ENCODE peak calls at places on chromosomes 1 and 21, in four cellular contexts. One of them, this sample, is unnamed.

GRCh38 chr1:218565333-218565732 is 220.2 kb downstream of the TGFB2 start:
- DNase-seq in IMR-90: no peak
- DNase-seq in H1: no peak
- DNase-seq in mesendoderm: no peak
- DNase-seq in this sample: no peak

GRCh38 chr21:21196087-21196486 is 197.9 kb downstream of the NCAM2 start:
- DNase-seq in IMR-90: peak; percentile 39
- DNase-seq in mesendoderm: no peak
- DNase-seq in H1: no peak
- DNase-seq in this sample: no peak

GRCh38 chr1:154474802-154475201 is 27.2 kb upstream of the TDRD10 start:
- DNase-seq in H1: no peak
- DNase-seq in IMR-90: peak; percentile 80
- DNase-seq in mesendoderm: no peak
- DNase-seq in this sample: no peak

GRCh38 chr1:44554706-44555105 is 119.6 kb downstream of the TMEM53 start:
- DNase-seq in IMR-90: no peak
- DNase-seq in H1: no peak
- DNase-seq in mesendoderm: no peak
- DNase-seq in this sample: no peak

GRCh38 chr1:159214149-159214760 is 9.6 kb downstream of the ACKR1 start:
- DNase-seq in IMR-90: peak; percentile 28
- DNase-seq in mesendoderm: peak; percentile 56
- DNase-seq in H1: peak; percentile 65
- DNase-seq in this sample: peak; percentile 55

GRCh38 chr1:210085359-210085758 is 147.2 kb upstream of the SERTAD4 start:
- DNase-seq in mesendoderm: no peak
- DNase-seq in H1: no peak
- DNase-seq in IMR-90: no peak
- DNase-seq in this sample: no peak

GRCh38 chr21:46081022-46081861 is 16.7 kb upstream of the COL6A2 start:
- DNase-seq in H1: no peak
- DNase-seq in IMR-90: no peak
- DNase-seq in mesendoderm: no peak
- DNase-seq in this sample: peak; percentile 27

GRCh38 chr1:174726880-174727585 is 272.7 kb upstream of the CACYBP start:
- DNase-seq in mesendoderm: no peak
- DNase-seq in H1: no peak
- DNase-seq in IMR-90: no peak
- DNase-seq in this sample: no peak

GRCh38 chr1:201705389-201705788 is 123.6 kb upstream of the IPO9 start:
- DNase-seq in mesendoderm: no peak
- DNase-seq in H1: no peak
- DNase-seq in IMR-90: no peak
- DNase-seq in this sample: no peak

GRCh38 chr1:183942933-183943693 is 94.4 kb downstream of the COLGALT2 start:
- DNase-seq in H1: no peak
- DNase-seq in mesendoderm: peak; percentile 19
- DNase-seq in IMR-90: peak; percentile 98
- DNase-seq in this sample: no peak

GRCh38 chr1:222107975-222108374 is 366.1 kb upstream of the DUSP10 start:
- DNase-seq in IMR-90: no peak
- DNase-seq in mesendoderm: no peak
- DNase-seq in H1: no peak
- DNase-seq in this sample: no peak

GRCh38 chr1:22886211-22886610 is 86.5 kb downstream of the LACTBL1 start:
- DNase-seq in H1: no peak
- DNase-seq in mesendoderm: no peak
- DNase-seq in IMR-90: peak; percentile 74
- DNase-seq in this sample: no peak

GRCh38 chr1:102863704-102864103 is 244.6 kb downstream of the COL11A1 start:
- DNase-seq in IMR-90: no peak
- DNase-seq in H1: no peak
- DNase-seq in mesendoderm: no peak
- DNase-seq in this sample: no peak

GRCh38 chr1:211099393-211099792 is 34.6 kb downstream of the KCNH1 start:
- DNase-seq in mesendoderm: no peak
- DNase-seq in H1: no peak
- DNase-seq in IMR-90: no peak
- DNase-seq in this sample: no peak

GRCh38 chr1:108082741-108083562 is 117.2 kb downstream of the SLC25A24 start:
- DNase-seq in IMR-90: no peak
- DNase-seq in mesendoderm: peak; percentile 63
- DNase-seq in H1: no peak
- DNase-seq in this sample: no peak

DNA sequence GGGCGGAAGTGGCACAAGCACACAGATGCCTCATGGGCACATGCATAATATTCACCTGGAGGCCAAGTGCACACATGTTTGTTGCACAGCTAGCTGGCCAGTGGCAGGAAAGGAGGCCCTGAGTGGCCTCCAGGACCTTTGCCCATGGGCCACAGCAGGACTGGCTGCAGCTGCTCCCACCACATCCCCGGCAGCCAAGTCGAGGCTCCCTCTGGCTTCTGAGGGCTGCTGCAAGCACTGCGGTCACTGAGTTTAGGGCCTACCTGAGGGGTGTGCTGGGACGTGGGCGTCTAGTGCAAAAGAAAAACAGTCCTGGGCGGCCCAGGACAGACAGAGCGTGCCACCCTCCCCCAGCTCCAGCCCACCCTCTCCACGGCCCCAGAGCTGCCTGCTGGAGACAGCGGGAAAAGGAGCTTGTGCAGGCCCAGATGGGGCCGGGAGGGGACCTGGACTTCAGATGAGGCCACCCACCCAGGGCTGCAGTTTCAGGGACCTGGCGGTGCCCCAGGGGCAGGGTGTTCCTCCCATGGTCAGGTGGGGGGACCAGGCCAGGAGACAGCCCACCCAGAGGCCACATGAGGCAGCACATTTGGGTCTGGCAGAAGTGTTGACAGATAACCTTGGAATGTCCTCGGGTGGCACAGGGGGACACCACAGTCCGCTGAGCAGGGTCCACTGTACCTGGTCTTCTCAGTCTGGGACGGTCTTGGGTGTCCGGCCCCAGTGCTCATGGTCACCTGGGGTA is 265.8 kb upstream of the VAMP3 start:
- DNase-seq in mesendoderm: no peak
- DNase-seq in IMR-90: no peak
- DNase-seq in H1: no peak
- DNase-seq in this sample: no peak
- H4K5ac ChIP-seq in mesendoderm: no peak overlapping the region
- H4K5ac ChIP-seq in IMR-90: no peak overlapping the region
- H4K5ac ChIP-seq in H1: no peak overlapping the region
- H4K5ac ChIP-seq in this sample: no peak overlapping the region

GRCh38 chr1:241950390-241950789 is 7.2 kb upstream of the BECN2 start:
- DNase-seq in IMR-90: peak; percentile 45
- DNase-seq in H1: no peak
- DNase-seq in mesendoderm: no peak
- DNase-seq in this sample: no peak
- H4K5ac ChIP-seq in IMR-90: no peak overlapping the region
- H4K5ac ChIP-seq in H1: no peak overlapping the region
- H4K5ac ChIP-seq in mesendoderm: no peak overlapping the region
- H4K5ac ChIP-seq in this sample: no peak overlapping the region

GRCh38 chr1:59999746-60000145 is 73.2 kb upstream of the CYP2J2 start:
- DNase-seq in IMR-90: no peak
- DNase-seq in mesendoderm: no peak
- DNase-seq in H1: no peak
- DNase-seq in this sample: no peak
- H4K5ac ChIP-seq in IMR-90: no peak overlapping the region
- H4K5ac ChIP-seq in mesendoderm: no peak overlapping the region
- H4K5ac ChIP-seq in H1: no peak overlapping the region
- H4K5ac ChIP-seq in this sample: no peak overlapping the region

GRCh38 chr1:1528639-1529267 is 11.7 kb downstream of the TMEM240 start:
- DNase-seq in IMR-90: no peak
- DNase-seq in H1: no peak
- DNase-seq in mesendoderm: no peak
- DNase-seq in this sample: no peak

GRCh38 chr1:1531947-1532346 is 8.5 kb downstream of the TMEM240 start:
- DNase-seq in IMR-90: no peak
- DNase-seq in H1: no peak
- DNase-seq in mesendoderm: no peak
- DNase-seq in this sample: no peak

GRCh38 chr1:1529321-1529720 is 11.1 kb downstream of the TMEM240 start:
- DNase-seq in H1: no peak
- DNase-seq in IMR-90: no peak
- DNase-seq in mesendoderm: no peak
- DNase-seq in this sample: no peak

GRCh38 chr1:1529936-1530335 is 10.5 kb downstream of the TMEM240 start:
- DNase-seq in H1: no peak
- DNase-seq in IMR-90: no peak
- DNase-seq in mesendoderm: no peak
- DNase-seq in this sample: no peak

GRCh38 chr1:1527092-1527816 is 13.2 kb downstream of the TMEM240 start:
- DNase-seq in IMR-90: no peak
- DNase-seq in mesendoderm: no peak
- DNase-seq in H1: no peak
- DNase-seq in this sample: no peak
- H4K5ac ChIP-seq in IMR-90: no peak overlapping the region
- H4K5ac ChIP-seq in mesendoderm: no peak overlapping the region
- H4K5ac ChIP-seq in H1: no peak overlapping the region
- H4K5ac ChIP-seq in this sample: no peak overlapping the region

DNA sequence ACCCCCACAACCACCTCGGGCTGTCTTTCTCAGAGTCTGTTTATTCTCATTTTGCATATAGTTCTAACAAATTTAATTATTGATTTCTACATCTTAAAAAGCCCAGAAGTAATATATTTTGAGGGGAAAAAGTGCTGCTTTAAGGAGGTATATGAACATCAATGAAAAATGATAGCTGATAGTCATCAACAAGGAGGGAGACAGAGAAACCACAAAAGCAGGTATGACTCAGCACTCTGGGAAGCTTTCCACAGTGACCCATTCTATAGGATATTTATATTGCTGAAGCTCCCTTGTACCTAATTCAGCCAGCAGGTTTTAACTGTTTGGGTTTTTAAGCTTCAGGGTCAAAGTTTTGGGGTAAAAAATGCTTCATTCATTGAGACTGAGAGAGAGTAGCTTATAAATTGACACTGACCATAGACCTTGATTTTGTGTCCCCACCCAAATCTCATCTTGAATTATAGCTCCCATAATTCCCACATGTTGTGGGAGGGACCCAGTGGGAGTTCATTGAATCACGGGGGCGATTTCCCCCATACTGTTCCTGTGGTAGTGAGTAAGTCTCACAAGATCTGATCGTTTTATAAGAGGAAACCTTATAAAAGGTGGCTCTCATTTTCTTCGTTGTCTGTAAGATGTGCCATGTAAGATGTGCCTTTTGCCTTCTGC is 27.4 kb downstream of the VANGL1 start:
- DNase-seq in mesendoderm: peak; percentile 59
- DNase-seq in H1: no peak
- DNase-seq in IMR-90: peak; percentile 91
- DNase-seq in this sample: no peak
- H4K5ac ChIP-seq in mesendoderm: no peak overlapping the region
- H4K5ac ChIP-seq in H1: no peak overlapping the region
- H4K5ac ChIP-seq in IMR-90: no peak overlapping the region
- H4K5ac ChIP-seq in this sample: no peak overlapping the region

GRCh38 chr1:215581896-215582295 is 14.8 kb downstream of the KCTD3 start:
- DNase-seq in IMR-90: no peak
- DNase-seq in mesendoderm: no peak
- DNase-seq in H1: no peak
- DNase-seq in this sample: no peak
- H4K5ac ChIP-seq in IMR-90: no peak overlapping the region
- H4K5ac ChIP-seq in mesendoderm: no peak overlapping the region
- H4K5ac ChIP-seq in H1: no peak overlapping the region
- H4K5ac ChIP-seq in this sample: no peak overlapping the region

DNA sequence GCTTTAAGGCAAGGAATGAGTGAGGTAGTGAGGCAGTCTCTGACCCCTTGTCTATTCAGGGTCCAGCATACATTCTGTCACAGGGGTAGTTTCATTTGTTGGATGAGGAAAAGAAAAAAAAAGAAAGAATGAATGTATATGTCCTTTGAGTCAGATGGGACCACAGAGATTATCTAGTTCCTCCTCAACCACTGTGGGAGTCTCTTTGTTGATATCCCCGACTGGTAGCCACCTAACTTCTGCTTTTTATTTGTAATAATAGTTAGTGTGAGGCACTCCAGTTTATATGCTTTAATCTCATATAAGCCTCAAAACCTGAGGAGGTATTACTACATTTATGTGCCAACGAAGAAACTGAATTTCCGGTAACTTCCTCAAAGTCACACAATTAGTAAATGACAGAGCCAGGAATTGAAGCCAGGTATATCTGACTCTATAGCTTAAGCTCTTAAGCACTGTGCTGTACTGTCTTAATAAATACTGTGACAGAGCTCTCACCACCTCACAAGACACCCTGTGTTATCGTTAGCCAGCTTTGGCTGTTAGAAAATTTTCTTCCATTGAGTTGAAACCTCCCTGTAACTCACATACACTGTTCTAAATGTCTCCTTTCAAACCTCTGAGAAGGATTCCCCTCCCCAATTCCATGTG is 82.2 kb downstream of the MDM4 start:
- DNase-seq in H1: no peak
- DNase-seq in mesendoderm: no peak
- DNase-seq in IMR-90: no peak
- DNase-seq in this sample: no peak
- H4K5ac ChIP-seq in H1: no peak overlapping the region
- H4K5ac ChIP-seq in mesendoderm: no peak overlapping the region
- H4K5ac ChIP-seq in IMR-90: no peak overlapping the region
- H4K5ac ChIP-seq in this sample: no peak overlapping the region

GRCh38 chr1:111884772-111885443 is 104.6 kb downstream of the KCND3 start:
- DNase-seq in mesendoderm: no peak
- DNase-seq in H1: no peak
- DNase-seq in IMR-90: no peak
- DNase-seq in this sample: no peak

GRCh38 chr1:111880866-111881837 is 108.3 kb downstream of the KCND3 start:
- DNase-seq in IMR-90: no peak
- DNase-seq in mesendoderm: no peak
- DNase-seq in H1: no peak
- DNase-seq in this sample: no peak

GRCh38 chr1:111886741-111887140 is 102.7 kb downstream of the KCND3 start:
- DNase-seq in H1: no peak
- DNase-seq in mesendoderm: no peak
- DNase-seq in IMR-90: no peak
- DNase-seq in this sample: no peak

GRCh38 chr1:111882537-111882936 is 106.9 kb downstream of the KCND3 start:
- DNase-seq in IMR-90: no peak
- DNase-seq in mesendoderm: no peak
- DNase-seq in H1: no peak
- DNase-seq in this sample: no peak

GRCh38 chr1:111882986-111883560 is 106.4 kb downstream of the KCND3 start:
- DNase-seq in IMR-90: peak; percentile 7
- DNase-seq in mesendoderm: no peak
- DNase-seq in H1: no peak
- DNase-seq in this sample: no peak
- H4K5ac ChIP-seq in IMR-90: no peak overlapping the region
- H4K5ac ChIP-seq in mesendoderm: no peak overlapping the region
- H4K5ac ChIP-seq in H1: no peak overlapping the region
- H4K5ac ChIP-seq in this sample: no peak overlapping the region

GRCh38 chr1:169835647-169836046 is 40.9 kb upstream of the METTL18 start:
- DNase-seq in H1: no peak
- DNase-seq in mesendoderm: no peak
- DNase-seq in IMR-90: no peak
- DNase-seq in this sample: no peak
- H4K5ac ChIP-seq in H1: no peak overlapping the region
- H4K5ac ChIP-seq in mesendoderm: no peak overlapping the region
- H4K5ac ChIP-seq in IMR-90: no peak overlapping the region
- H4K5ac ChIP-seq in this sample: no peak overlapping the region

GRCh38 chr21:42819861-42820512 is 59.4 kb downstream of the WDR4 start:
- DNase-seq in IMR-90: no peak
- DNase-seq in H1: peak; percentile 41
- DNase-seq in mesendoderm: no peak
- DNase-seq in this sample: no peak
- H4K5ac ChIP-seq in IMR-90: no peak overlapping the region
- H4K5ac ChIP-seq in H1: no peak overlapping the region
- H4K5ac ChIP-seq in mesendoderm: no peak overlapping the region
- H4K5ac ChIP-seq in this sample: no peak overlapping the region